ENCODE peak calls at places on chromosomes 13 and 19, in four cellular contexts. F, B, E and P are unnamed samples.

GRCh38 chr13:95355491-95355890 is 54.2 kb upstream of the ABCC4 start:
- DNase-seq in F (peak), B (no peak), E (no peak), P (no peak)

GRCh38 chr19:2610637-2611482 is 91.6 kb downstream of the GNG7 start:
- DNase-seq in F (peak), B (peak), E (peak), P (peak)

GRCh38 chr13:74907788-74908187 is 574.2 kb downstream of the TBC1D4 start:
- DNase-seq in F (no peak), B (no peak), E (no peak), P (no peak)

GRCh38 chr19:7742575-7742974 is 4.8 kb downstream of the CD209 start:
- DNase-seq in F (no peak), B (no peak), E (peak), P (no peak)

GRCh38 chr19:34808566-34808965 is 35.6 kb upstream of the ZNF599 start:
- DNase-seq in F (peak), B (no peak), E (no peak), P (no peak)

GRCh38 chr19:2270157-2270571 is 11.8 kb downstream of the PEAK3 start:
- DNase-seq in F (no peak), B (no peak), E (peak), P (no peak)

GRCh38 chr13:73000027-73000674 is 58.7 kb upstream of the KLF5 start:
- DNase-seq in F (peak), B (no peak), E (peak), P (peak)

GRCh38 chr19:18468517-18468916 is 30.6 kb upstream of the ISYNA1 start:
- DNase-seq in F (no peak), B (no peak), E (no peak), P (no peak)

GRCh38 chr13:24270639-24271131 is 38.7 kb upstream of the C1QTNF9 start:
- DNase-seq in F (peak), B (no peak), E (no peak), P (peak)

GRCh38 chr13:43057653-43058317 is 34.4 kb downstream of the DNAJC15 start:
- DNase-seq in F (no peak), B (no peak), E (no peak), P (no peak)

GRCh38 chr13:33510350-33510749 is 224.8 kb upstream of the STARD13 start:
- DNase-seq in F (no peak), B (no peak), E (no peak), P (no peak)

GRCh38 chr13:112056284-112056727 is 10.6 kb upstream of the SOX1 start:
- DNase-seq in F (no peak), B (no peak), E (no peak), P (no peak)

GRCh38 chr19:30540671-30541210 is 168.6 kb downstream of the ZNF536 start:
- DNase-seq in F (no peak), B (no peak), E (no peak), P (no peak)

GRCh38 chr13:113655358-113656014 is 2.5 kb downstream of the ATP4B start:
- DNase-seq in F (no peak), B (no peak), E (no peak), P (no peak)

GRCh38 chr19:35977446-35978222 is 17.4 kb upstream of the SDHAF1 start:
- DNase-seq in F (no peak), B (no peak), E (peak), P (no peak)

GRCh38 chr13:107275945-107276614 is 708.1 kb upstream of the ARGLU1 start:
- DNase-seq in F (no peak), B (no peak), E (no peak), P (no peak)

GRCh38 chr13:89514534-89515312 is 1832.8 kb upstream of the MIR17HG start:
- DNase-seq in F (peak), B (peak), E (no peak), P (no peak)

GRCh38 chr19:41399091-41399490 is 1.5 kb downstream of the BCKDHA start:
- DNase-seq in F (no peak), B (no peak), E (no peak), P (no peak)

DNA sequence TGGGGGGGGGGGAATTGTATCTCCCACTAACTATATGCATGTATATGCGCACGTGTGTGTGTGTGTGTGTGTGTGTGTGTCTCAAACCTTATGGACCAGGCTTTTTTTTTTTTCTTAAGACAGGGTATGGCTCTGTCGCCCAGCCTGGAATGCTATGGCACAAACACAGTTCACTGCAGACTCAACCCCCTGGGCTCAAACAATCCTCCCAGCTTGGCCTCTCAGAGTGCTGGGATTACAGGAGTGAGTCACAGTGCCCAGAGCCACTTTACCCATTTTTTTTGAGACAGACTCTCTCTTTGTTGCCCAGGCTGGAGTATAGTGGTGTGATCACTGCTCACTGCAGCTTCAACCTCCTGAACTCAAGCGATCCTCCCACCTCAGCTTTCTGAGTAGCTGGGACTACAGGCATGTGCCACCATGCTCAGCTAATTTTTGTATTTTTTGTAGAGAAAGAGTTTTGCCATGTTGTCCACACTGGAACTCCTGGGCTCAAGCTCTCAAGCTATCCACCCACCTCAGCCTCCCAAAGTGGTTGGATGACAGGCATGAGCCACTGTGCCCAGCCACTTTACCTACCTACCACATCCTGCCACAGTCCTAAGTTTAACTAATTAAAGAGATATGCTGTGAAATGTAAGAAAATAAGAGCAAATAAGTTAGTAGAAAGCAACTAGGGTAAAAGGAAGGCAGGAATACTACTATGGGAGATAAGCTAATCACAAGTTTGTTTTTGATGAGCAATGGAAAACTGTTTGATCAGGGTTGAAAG is 2.4 kb downstream of the ZMYM5 start:
- DNase-seq in F (peak), B (no peak), E (no peak), P (no peak)
- TF ChIP-seq CHD1 in F (no peak), B (no peak), E (no peak), P (no peak)

GRCh38 chr19:28746486-28746885 is 466.5 kb downstream of the UQCRFS1 start:
- DNase-seq in F (no peak), B (no peak), E (no peak), P (no peak)
- TF ChIP-seq CHD1 in F (no peak), B (no peak), E (no peak), P (no peak)

GRCh38 chr19:42468273-42468796 is 25.6 kb upstream of the CXCL17 start:
- DNase-seq in F (peak), B (no peak), E (no peak), P (no peak)
- TF ChIP-seq CHD1 in F (no peak), B (no peak), E (no peak), P (no peak)

GRCh38 chr19:54415208-54415900 is at the start of gene TTYH1:
- DNase-seq in F (no peak), B (no peak), E (no peak), P (no peak)
- TF ChIP-seq CHD1 in F (no peak), B (no peak), E (no peak), P (no peak)

DNA sequence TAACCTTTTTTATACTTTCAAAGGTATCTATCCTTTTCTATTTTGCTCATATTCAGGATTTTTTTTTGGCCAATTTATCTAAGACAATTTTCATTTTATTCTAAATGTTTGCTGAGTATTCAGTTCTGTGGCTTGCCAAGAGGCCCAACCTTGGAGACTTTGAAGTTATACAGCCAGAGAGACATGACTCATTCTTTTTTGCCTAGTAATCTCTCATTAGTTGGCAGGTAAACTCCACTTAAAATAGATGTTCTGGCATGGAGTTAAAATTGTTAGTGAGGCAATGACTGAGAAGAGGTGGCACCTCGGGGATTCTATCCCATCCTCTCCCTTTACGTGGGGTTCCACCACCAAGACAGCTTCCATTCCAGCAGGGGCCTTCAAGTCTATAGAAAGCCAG is 213.8 kb downstream of the KCTD12 start:
- DNase-seq in F (peak), B (no peak), E (no peak), P (no peak)
- TF ChIP-seq CHD1 in F (no peak), B (no peak), E (no peak), P (no peak)

GRCh38 chr13:21434588-21434987 is 24.5 kb downstream of the ZDHHC20 start:
- DNase-seq in F (no peak), B (no peak), E (no peak), P (no peak)
- TF ChIP-seq CHD1 in F (no peak), B (no peak), E (no peak), P (no peak)

DNA sequence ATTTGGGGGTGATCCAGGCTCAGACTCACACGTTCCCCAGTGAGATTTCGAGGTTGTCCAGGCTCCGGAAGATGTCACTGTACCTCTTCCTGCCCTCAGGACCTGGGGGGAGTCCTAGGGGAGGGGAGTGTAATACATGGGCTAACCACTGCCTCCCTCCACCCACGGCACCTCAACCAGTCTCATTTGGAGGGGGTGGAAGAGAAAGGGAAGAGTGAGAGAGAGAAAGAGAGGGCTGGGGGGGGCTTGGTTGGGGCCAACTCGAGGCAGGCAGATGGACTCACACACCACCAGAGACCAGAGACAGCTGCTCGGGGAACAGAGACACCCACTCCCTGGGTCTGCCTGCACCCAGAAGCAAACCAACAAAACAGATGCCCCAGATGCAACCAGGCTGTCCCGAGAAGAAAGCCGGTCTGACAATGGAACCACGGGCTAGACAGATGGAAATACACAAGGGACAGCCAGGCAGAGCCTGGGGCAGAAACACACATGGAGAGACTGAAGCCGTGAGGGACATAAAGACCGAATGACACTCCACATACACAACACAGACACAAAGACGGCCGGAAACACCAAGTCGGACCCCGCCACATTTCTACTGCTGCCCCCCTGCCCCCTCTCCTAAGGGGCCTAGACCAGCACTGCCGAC is 825 bp downstream of the GMIP start:
- DNase-seq in F (no peak), B (no peak), E (peak), P (no peak)
- TF ChIP-seq CHD1 in F (no peak), B (no peak), E (no peak), P (no peak)

GRCh38 chr19:12884926-12885748 is 1.9 kb downstream of the KLF1 start:
- DNase-seq in F (peak), B (peak), E (peak), P (peak)
- TF ChIP-seq CHD1 in F (no peak), B (no peak), E (no peak), P (no peak)